ENCODE peak calls at places on chromosomes 2 and 18, in seven cellular contexts. Y, D, P, X, G, E and R are unnamed samples.

GRCh38 chr18:60549338-60549960 is 176.9 kb upstream of the MC4R start:
- DNase-seq in Y (peak), X (peak), E (peak), P (peak), D (peak), G (peak), R (peak)

GRCh38 chr2:27751377-27751776 is 20.1 kb upstream of the MRPL33 start:
- DNase-seq in E (no peak), X (no peak), Y (no peak), P (no peak), G (no peak), D (no peak), R (no peak)

GRCh38 chr2:72933646-72934151 is 16.4 kb downstream of the EMX1 start:
- DNase-seq in P (no peak), E (no peak), X (no peak), Y (no peak), D (no peak), G (no peak), R (no peak)

GRCh38 chr18:23664674-23665073 is 2.0 kb upstream of the ANKRD29 start:
- DNase-seq in D (no peak), P (no peak), G (no peak), Y (no peak), X (no peak), E (no peak), R (no peak)

GRCh38 chr2:197707316-197708213 is 2.4 kb downstream of the MARS2 start:
- DNase-seq in D (no peak), Y (peak), P (peak), G (peak), E (peak), X (peak), R (peak)

GRCh38 chr18:10785798-10786197 is 260.0 kb downstream of the NAPG start:
- DNase-seq in P (no peak), Y (no peak), X (no peak), E (no peak), G (no peak), D (no peak), R (no peak)

GRCh38 chr2:204022550-204022949 is 86.0 kb downstream of the ICOS start:
- DNase-seq in D (no peak), G (no peak), Y (no peak), P (no peak), X (no peak), E (no peak), R (no peak)

GRCh38 chr2:173028671-173029070 is 47.0 kb upstream of the MAP3K20 start:
- DNase-seq in G (no peak), X (no peak), Y (no peak), E (no peak), D (no peak), P (no peak), R (no peak)

GRCh38 chr2:239300871-239301742 is 99.7 kb downstream of the HDAC4 start:
- DNase-seq in Y (no peak), X (no peak), G (no peak), D (no peak), P (no peak), E (no peak), R (no peak)

GRCh38 chr18:5890606-5891360 is 4.5 kb downstream of the TMEM200C start:
- DNase-seq in P (no peak), Y (no peak), D (no peak), X (peak), E (peak), G (no peak), R (no peak)

GRCh38 chr2:9008951-9009664 is 5.6 kb upstream of the MBOAT2 start:
- DNase-seq in E (no peak), P (no peak), D (no peak), Y (no peak), X (no peak), G (no peak), R (no peak)

GRCh38 chr2:212528106-212528856 is 10.3 kb downstream of the ERBB4 start:
- DNase-seq in Y (no peak), X (no peak), G (no peak), E (no peak), P (no peak), D (no peak), R (no peak)

GRCh38 chr2:9154061-9154460 is 52.6 kb upstream of the ASAP2 start:
- DNase-seq in P (no peak), X (no peak), D (no peak), Y (no peak), E (no peak), G (no peak), R (no peak)

GRCh38 chr2:60517441-60517840 is 36.0 kb downstream of the BCL11A start:
- DNase-seq in G (no peak), E (no peak), D (no peak), Y (no peak), X (no peak), P (no peak), R (no peak)

GRCh38 chr2:61855178-61855523 is 1.3 kb upstream of the FAM161A start:
- DNase-seq in G (no peak), Y (no peak), E (no peak), X (no peak), P (peak), D (no peak), R (no peak)

GRCh38 chr2:119753041-119753929 is 6.4 kb upstream of the PTPN4 start:
- DNase-seq in X (peak), E (peak), D (no peak), P (peak), Y (peak), G (peak), R (peak)

GRCh38 chr2:88563134-88563533 is 64.1 kb downstream of the EIF2AK3 start:
- DNase-seq in X (no peak), P (no peak), Y (no peak), D (no peak), G (no peak), E (no peak), R (no peak)

GRCh38 chr2:10132043-10132575 is 9.6 kb downstream of the RRM2 start:
- DNase-seq in X (no peak), Y (no peak), D (no peak), P (no peak), E (no peak), G (no peak), R (no peak)

GRCh38 chr2:85774126-85774978 is 20.6 kb downstream of the ATOH8 start:
- DNase-seq in P (no peak), G (no peak), E (no peak), Y (no peak), D (no peak), X (no peak), R (no peak)

GRCh38 chr2:216694826-216695217 is 527 bp downstream of the IGFBP5 start:
- DNase-seq in D (no peak), X (no peak), Y (no peak), G (no peak), P (no peak), E (no peak), R (no peak)

GRCh38 chr2:27281855-27282559 is at the start of gene TRIM54:
- DNase-seq in E (no peak), D (no peak), P (no peak), Y (no peak), X (no peak), G (peak), R (peak)

GRCh38 chr2:223114170-223114569 is 62.2 kb downstream of the KCNE4 start:
- DNase-seq in P (no peak), X (no peak), E (no peak), G (no peak), Y (no peak), D (peak), R (no peak)

GRCh38 chr2:232444409-232445148 is 11.4 kb upstream of the ALPI start:
- DNase-seq in D (no peak), G (peak), Y (no peak), P (peak), E (peak), X (no peak), R (peak)

GRCh38 chr2:134206573-134206972 is 47.3 kb upstream of the MGAT5 start:
- DNase-seq in X (no peak), D (no peak), P (no peak), G (peak), Y (no peak), E (no peak), R (peak)

GRCh38 chr2:197207608-197208007 is 103.0 kb downstream of the ANKRD44 start:
- DNase-seq in D (no peak), P (no peak), Y (no peak), X (no peak), E (no peak), G (no peak), R (no peak)

GRCh38 chr18:13471971-13472628 is 253.5 kb downstream of the LDLRAD4 start:
- DNase-seq in G (no peak), X (no peak), P (peak), Y (no peak), D (no peak), E (no peak), R (no peak)